ENCODE peak calls at places on chromosomes 2 and 18, in four cellular contexts. One of them, this sample, is unnamed.

GRCh38 chr2:46510596-46511177 is 31.3 kb downstream of the TMEM247 start:
- DNase-seq in GM23248: peak
- DNase-seq in mesenchymal stem cell: no peak
- DNase-seq in heart left ventricle: no peak
- DNase-seq in this sample: no peak

GRCh38 chr2:200728630-200729029 is 83.1 kb upstream of the BZW1 start:
- DNase-seq in GM23248: peak
- DNase-seq in mesenchymal stem cell: peak
- DNase-seq in heart left ventricle: peak
- DNase-seq in this sample: no peak

GRCh38 chr18:26792661-26793060 is 72.8 kb downstream of the AQP4 start:
- DNase-seq in GM23248: peak
- DNase-seq in mesenchymal stem cell: no peak
- DNase-seq in heart left ventricle: no peak
- DNase-seq in this sample: no peak

GRCh38 chr2:127581050-127581345 is 45.5 kb downstream of the MYO7B start:
- DNase-seq in GM23248: no peak
- DNase-seq in mesenchymal stem cell: no peak
- DNase-seq in heart left ventricle: no peak
- DNase-seq in this sample: no peak

GRCh38 chr18:34321075-34321474 is 96.4 kb upstream of the NOL4 start:
- DNase-seq in GM23248: no peak
- DNase-seq in mesenchymal stem cell: no peak
- DNase-seq in heart left ventricle: no peak
- DNase-seq in this sample: no peak

GRCh38 chr18:5630766-5631413 is 87.1 kb upstream of the EPB41L3 start:
- DNase-seq in GM23248: no peak
- DNase-seq in mesenchymal stem cell: no peak
- DNase-seq in heart left ventricle: peak
- DNase-seq in this sample: no peak

GRCh38 chr2:136399667-136400316 is 281.8 kb upstream of the CXCR4 start:
- DNase-seq in GM23248: no peak
- DNase-seq in mesenchymal stem cell: no peak
- DNase-seq in heart left ventricle: no peak
- DNase-seq in this sample: no peak

GRCh38 chr18:76494181-76494540 is 881 bp downstream of the ZNF516 start:
- DNase-seq in GM23248: peak
- DNase-seq in mesenchymal stem cell: peak
- DNase-seq in heart left ventricle: no peak
- DNase-seq in this sample: no peak

GRCh38 chr2:160583823-160584537 is 90.4 kb upstream of the RBMS1 start:
- DNase-seq in GM23248: no peak
- DNase-seq in mesenchymal stem cell: no peak
- DNase-seq in heart left ventricle: no peak
- DNase-seq in this sample: no peak

GRCh38 chr2:222693837-222694236 is 22.4 kb downstream of the MOGAT1 start:
- DNase-seq in GM23248: peak
- DNase-seq in mesenchymal stem cell: peak
- DNase-seq in heart left ventricle: no peak
- DNase-seq in this sample: no peak

GRCh38 chr2:46490521-46491141 is 11.3 kb downstream of the TMEM247 start:
- DNase-seq in GM23248: no peak
- DNase-seq in mesenchymal stem cell: no peak
- DNase-seq in heart left ventricle: peak
- DNase-seq in this sample: peak

GRCh38 chr18:12121175-12122095 is 27.8 kb downstream of the ANKRD62 start:
- DNase-seq in GM23248: peak
- DNase-seq in mesenchymal stem cell: peak
- DNase-seq in heart left ventricle: no peak
- DNase-seq in this sample: no peak

GRCh38 chr2:10981461-10981860 is 69.7 kb downstream of the KCNF1 start:
- DNase-seq in GM23248: no peak
- DNase-seq in mesenchymal stem cell: no peak
- DNase-seq in heart left ventricle: no peak
- DNase-seq in this sample: no peak

GRCh38 chr18:59267511-59268126 is 5.6 kb downstream of the RAX start:
- DNase-seq in GM23248: peak
- DNase-seq in mesenchymal stem cell: no peak
- DNase-seq in heart left ventricle: no peak
- DNase-seq in this sample: no peak

GRCh38 chr2:133765693-133766092 is 197.4 kb upstream of the NCKAP5 start:
- DNase-seq in GM23248: no peak
- DNase-seq in mesenchymal stem cell: no peak
- DNase-seq in heart left ventricle: peak
- DNase-seq in this sample: no peak

GRCh38 chr2:12490641-12491040 is 226.1 kb upstream of the TRIB2 start:
- DNase-seq in GM23248: no peak
- DNase-seq in mesenchymal stem cell: no peak
- DNase-seq in heart left ventricle: no peak
- DNase-seq in this sample: no peak

GRCh38 chr2:230974096-230974913 is 21.6 kb upstream of the SPATA3 start:
- DNase-seq in GM23248: peak
- DNase-seq in mesenchymal stem cell: peak
- DNase-seq in heart left ventricle: no peak
- DNase-seq in this sample: no peak

GRCh38 chr2:146716591-146716990 is 1128.2 kb upstream of the ACVR2A start:
- DNase-seq in GM23248: no peak
- DNase-seq in mesenchymal stem cell: no peak
- DNase-seq in heart left ventricle: no peak
- DNase-seq in this sample: no peak

GRCh38 chr2:28477087-28477486 is 18.8 kb upstream of the PLB1 start:
- DNase-seq in GM23248: no peak
- DNase-seq in mesenchymal stem cell: no peak
- DNase-seq in heart left ventricle: no peak
- DNase-seq in this sample: no peak

GRCh38 chr18:57312346-57313144 is 39.8 kb upstream of the ST8SIA3 start:
- DNase-seq in GM23248: no peak
- DNase-seq in mesenchymal stem cell: no peak
- DNase-seq in heart left ventricle: no peak
- DNase-seq in this sample: no peak

GRCh38 chr18:5542393-5543035 is 1.3 kb downstream of the EPB41L3 start:
- DNase-seq in GM23248: peak
- DNase-seq in mesenchymal stem cell: no peak
- DNase-seq in heart left ventricle: peak
- DNase-seq in this sample: peak

GRCh38 chr2:207734264-207734635 is 22.8 kb downstream of the CCNYL1 start:
- DNase-seq in GM23248: peak
- DNase-seq in mesenchymal stem cell: peak
- DNase-seq in heart left ventricle: no peak
- DNase-seq in this sample: peak

GRCh38 chr2:101047075-101047766 is 45.1 kb downstream of the RPL31 start:
- DNase-seq in GM23248: peak
- DNase-seq in mesenchymal stem cell: no peak
- DNase-seq in heart left ventricle: no peak
- DNase-seq in this sample: no peak
- H3K27ac ChIP-seq in GM23248: no peak
- H3K27ac ChIP-seq in mesenchymal stem cell: no peak
- H3K27ac ChIP-seq in heart left ventricle: peak
- H3K27ac ChIP-seq in this sample: no peak

GRCh38 chr2:175401956-175402469 is 220.5 kb upstream of the ATP5MC3 start:
- DNase-seq in GM23248: no peak
- DNase-seq in mesenchymal stem cell: no peak
- DNase-seq in heart left ventricle: no peak
- DNase-seq in this sample: no peak
- H3K27ac ChIP-seq in GM23248: no peak
- H3K27ac ChIP-seq in mesenchymal stem cell: no peak
- H3K27ac ChIP-seq in heart left ventricle: no peak
- H3K27ac ChIP-seq in this sample: no peak

GRCh38 chr18:9737814-9738160 is 29.7 kb downstream of the RAB31 start:
- DNase-seq in GM23248: peak
- DNase-seq in mesenchymal stem cell: no peak
- DNase-seq in heart left ventricle: no peak
- DNase-seq in this sample: no peak

GRCh38 chr18:9735879-9736278 is 27.8 kb downstream of the RAB31 start:
- DNase-seq in GM23248: no peak
- DNase-seq in mesenchymal stem cell: no peak
- DNase-seq in heart left ventricle: no peak
- DNase-seq in this sample: no peak

GRCh38 chr18:9738266-9738969 is 30.3 kb downstream of the RAB31 start:
- DNase-seq in GM23248: no peak
- DNase-seq in mesenchymal stem cell: no peak
- DNase-seq in heart left ventricle: no peak
- DNase-seq in this sample: no peak

GRCh38 chr18:9736445-9736844 is 28.3 kb downstream of the RAB31 start:
- DNase-seq in GM23248: no peak
- DNase-seq in mesenchymal stem cell: no peak
- DNase-seq in heart left ventricle: no peak
- DNase-seq in this sample: no peak

GRCh38 chr18:9736942-9737813 is 29.1 kb downstream of the RAB31 start:
- DNase-seq in GM23248: peak
- DNase-seq in mesenchymal stem cell: peak
- DNase-seq in heart left ventricle: no peak
- DNase-seq in this sample: no peak
- H3K27ac ChIP-seq in GM23248: peak
- H3K27ac ChIP-seq in mesenchymal stem cell: no peak
- H3K27ac ChIP-seq in heart left ventricle: no peak
- H3K27ac ChIP-seq in this sample: no peak

DNA sequence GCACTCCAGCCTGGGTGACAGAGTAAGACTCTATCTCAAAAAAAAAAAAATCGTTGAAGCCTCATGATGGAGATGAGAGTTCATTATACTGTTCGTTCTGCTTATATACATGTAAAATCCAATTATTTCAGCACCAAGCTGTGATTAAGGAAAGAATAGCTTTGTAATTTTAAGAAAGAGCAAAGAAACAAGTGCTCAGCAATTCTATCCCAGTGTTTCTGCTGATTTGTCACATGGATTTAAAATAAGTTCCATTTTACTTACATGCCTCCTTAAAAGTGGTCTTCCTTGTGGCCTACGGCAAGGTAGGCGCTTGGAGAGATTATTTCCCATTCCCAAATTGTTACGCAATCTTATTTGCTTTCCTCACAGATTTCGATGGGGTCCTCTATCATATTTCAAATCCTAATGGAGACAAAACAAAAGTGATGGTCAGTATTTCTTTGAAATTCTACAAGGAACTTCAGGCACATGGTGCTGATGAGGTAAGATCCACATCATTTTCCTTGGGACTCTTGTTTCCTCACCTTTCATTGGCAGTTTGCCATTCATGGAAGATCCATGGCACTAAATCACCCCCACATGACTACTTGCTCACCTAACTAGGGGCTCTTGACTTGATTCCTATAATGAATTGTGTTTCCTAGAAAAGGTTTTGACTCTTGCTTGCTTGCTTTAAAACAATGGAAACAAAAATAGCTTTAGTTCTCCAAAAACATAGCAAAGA is 11.5 kb downstream of the ARPC2 start:
- DNase-seq in GM23248: no peak
- DNase-seq in mesenchymal stem cell: peak
- DNase-seq in heart left ventricle: no peak
- DNase-seq in this sample: no peak
- H3K27ac ChIP-seq in GM23248: peak
- H3K27ac ChIP-seq in mesenchymal stem cell: peak
- H3K27ac ChIP-seq in heart left ventricle: peak
- H3K27ac ChIP-seq in this sample: no peak

GRCh38 chr2:235005023-235005422 is 53.2 kb downstream of the SH3BP4 start:
- DNase-seq in GM23248: no peak
- DNase-seq in mesenchymal stem cell: no peak
- DNase-seq in heart left ventricle: no peak
- DNase-seq in this sample: no peak

GRCh38 chr2:235005603-235006259 is 53.9 kb downstream of the SH3BP4 start:
- DNase-seq in GM23248: peak
- DNase-seq in mesenchymal stem cell: peak
- DNase-seq in heart left ventricle: peak
- DNase-seq in this sample: peak

GRCh38 chr2:235002198-235003095 is 50.6 kb downstream of the SH3BP4 start:
- DNase-seq in GM23248: no peak
- DNase-seq in mesenchymal stem cell: no peak
- DNase-seq in heart left ventricle: no peak
- DNase-seq in this sample: no peak

GRCh38 chr2:235003096-235003775 is 51.4 kb downstream of the SH3BP4 start:
- DNase-seq in GM23248: no peak
- DNase-seq in mesenchymal stem cell: no peak
- DNase-seq in heart left ventricle: no peak
- DNase-seq in this sample: no peak

DNA sequence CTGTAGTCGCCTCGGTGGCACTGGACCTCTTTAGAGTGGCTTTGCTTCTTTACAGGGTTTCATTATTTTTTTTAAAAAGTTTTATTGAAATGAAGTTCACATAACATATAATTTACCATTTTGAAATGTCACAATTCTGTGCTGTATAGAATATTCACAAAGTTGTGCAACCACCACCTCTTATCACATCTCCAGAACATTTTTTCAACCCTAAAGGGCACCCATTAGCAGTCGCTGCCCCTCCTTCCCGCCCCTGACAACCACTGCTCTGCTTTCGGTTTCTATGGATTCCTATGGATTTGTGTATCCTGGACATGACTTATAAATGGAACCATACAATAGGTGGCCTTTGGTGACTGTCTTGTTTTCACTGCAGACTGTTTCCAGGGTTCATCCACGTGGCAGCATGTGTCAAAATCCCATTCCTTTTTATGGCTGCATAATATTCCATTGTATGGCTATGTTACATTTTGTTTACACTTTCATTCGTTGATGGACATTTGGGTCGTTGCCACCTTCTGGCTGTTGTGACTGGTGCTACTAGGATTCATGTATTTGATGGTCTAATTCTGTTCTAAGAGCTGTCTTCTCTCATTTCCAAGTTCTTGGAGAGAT is 52.6 kb downstream of the SH3BP4 start:
- DNase-seq in GM23248: no peak
- DNase-seq in mesenchymal stem cell: no peak
- DNase-seq in heart left ventricle: no peak
- DNase-seq in this sample: no peak
- H3K27ac ChIP-seq in GM23248: no peak
- H3K27ac ChIP-seq in mesenchymal stem cell: peak
- H3K27ac ChIP-seq in heart left ventricle: no peak
- H3K27ac ChIP-seq in this sample: no peak

DNA sequence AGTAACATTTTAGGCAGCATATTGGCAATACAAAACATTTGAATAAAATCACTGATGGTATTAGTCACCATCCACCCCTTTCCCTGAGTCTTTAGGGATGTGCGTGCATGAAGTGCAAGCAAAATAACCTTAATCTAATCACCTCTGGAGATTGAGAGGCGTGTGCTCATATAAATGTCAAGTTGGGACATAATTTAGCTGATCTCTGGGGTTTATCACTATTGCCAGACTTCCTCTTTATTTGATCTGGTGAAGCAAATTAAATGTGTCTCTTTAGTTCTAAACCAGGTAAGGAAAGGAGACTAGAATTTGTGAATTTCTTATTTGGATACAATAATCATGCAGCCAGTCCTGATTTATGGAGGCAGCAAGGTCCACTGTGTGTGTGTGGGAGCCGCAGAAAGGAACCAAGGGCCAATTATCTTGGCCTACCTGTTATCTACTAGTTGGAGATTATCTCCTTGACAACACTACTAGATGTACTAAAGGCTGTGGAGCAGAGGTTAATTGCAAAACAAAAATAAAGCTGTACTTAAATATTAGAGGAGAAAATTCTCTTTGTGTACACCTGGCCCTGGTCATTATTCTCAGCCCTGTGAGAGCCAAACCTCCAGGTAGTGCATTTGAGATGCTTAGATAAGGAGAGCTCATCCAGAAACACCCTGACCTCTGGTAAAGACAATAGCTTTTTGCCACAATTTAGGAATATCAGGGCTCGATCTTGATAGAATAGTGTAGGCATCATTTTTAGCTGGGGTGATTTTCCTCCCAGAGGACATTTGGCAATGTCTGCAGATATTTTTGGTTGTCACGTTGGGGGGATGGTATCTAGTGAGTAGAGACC is 78.2 kb downstream of the HRH4 start:
- DNase-seq in GM23248: no peak
- DNase-seq in mesenchymal stem cell: no peak
- DNase-seq in heart left ventricle: no peak
- DNase-seq in this sample: no peak
- H3K27ac ChIP-seq in GM23248: no peak
- H3K27ac ChIP-seq in mesenchymal stem cell: no peak
- H3K27ac ChIP-seq in heart left ventricle: no peak
- H3K27ac ChIP-seq in this sample: no peak